ENCODE peak calls at places on chromosomes 16 and 17, in seven cellular contexts. I, U, J, A, L, Y and X are unnamed samples.

GRCh38 chr16:31157136-31157535 is 7.3 kb upstream of the PRSS36 start:
- DNase-seq in I (no peak), U (no peak), J (no peak), A (no peak), L (no peak), Y (no peak), X (no peak)

GRCh38 chr16:24577167-24577566 is 37.8 kb downstream of the RBBP6 start:
- DNase-seq in I (no peak), U (no peak), J (no peak), A (no peak), L (no peak), Y (no peak), X (no peak)

GRCh38 chr17:8412089-8412488 is 14.5 kb upstream of the RNF222 start:
- DNase-seq in I (no peak), U (no peak), J (no peak), A (no peak), L (no peak), Y (no peak), X (no peak)

GRCh38 chr16:67177743-67178699 is 5.7 kb downstream of the MATCAP1 start:
- DNase-seq in I (peak), U (peak), J (peak), A (peak), L (peak), Y (peak), X (peak)

GRCh38 chr16:77137045-77137444 is 53.9 kb upstream of the MON1B start:
- DNase-seq in I (no peak), U (no peak), J (no peak), A (no peak), L (no peak), Y (no peak), X (no peak)

GRCh38 chr17:4010754-4011153 is 46.5 kb upstream of the ATP2A3 start:
- DNase-seq in I (no peak), U (no peak), J (no peak), A (no peak), L (no peak), Y (no peak), X (no peak)

GRCh38 chr16:84700518-84701277 is 898 bp downstream of the USP10 start:
- DNase-seq in I (peak), U (peak), J (peak), A (peak), L (peak), Y (no peak), X (peak)

GRCh38 chr17:37516131-37516561 is 26.5 kb downstream of the DUSP14 start:
- DNase-seq in I (no peak), U (no peak), J (no peak), A (no peak), L (no peak), Y (no peak), X (no peak)

GRCh38 chr16:85423186-85423550 is 190.0 kb upstream of the GSE1 start:
- DNase-seq in I (no peak), U (no peak), J (no peak), A (no peak), L (no peak), Y (no peak), X (no peak)

GRCh38 chr17:65498831-65499230 is 62.6 kb downstream of the AXIN2 start:
- DNase-seq in I (peak), U (no peak), J (no peak), A (no peak), L (no peak), Y (no peak), X (no peak)

GRCh38 chr16:49639739-49640388 is 216.0 kb downstream of the ZNF423 start:
- DNase-seq in I (peak), U (peak), J (peak), A (no peak), L (no peak), Y (no peak), X (no peak)
- TF ChIP-seq EZH2phosphoT487 in I (no peak), U (no peak), J (no peak), A (no peak), L (no peak), Y (no peak), X (no peak)

GRCh38 chr17:61307905-61308886 is 91.4 kb upstream of the TBX2 start:
- DNase-seq in I (no peak), U (peak), J (no peak), A (peak), L (no peak), Y (no peak), X (no peak)
- H3K4me2 ChIP-seq in I (no peak), U (peak), J (peak), A (peak), L (no peak), Y (no peak), X (no peak)

DNA sequence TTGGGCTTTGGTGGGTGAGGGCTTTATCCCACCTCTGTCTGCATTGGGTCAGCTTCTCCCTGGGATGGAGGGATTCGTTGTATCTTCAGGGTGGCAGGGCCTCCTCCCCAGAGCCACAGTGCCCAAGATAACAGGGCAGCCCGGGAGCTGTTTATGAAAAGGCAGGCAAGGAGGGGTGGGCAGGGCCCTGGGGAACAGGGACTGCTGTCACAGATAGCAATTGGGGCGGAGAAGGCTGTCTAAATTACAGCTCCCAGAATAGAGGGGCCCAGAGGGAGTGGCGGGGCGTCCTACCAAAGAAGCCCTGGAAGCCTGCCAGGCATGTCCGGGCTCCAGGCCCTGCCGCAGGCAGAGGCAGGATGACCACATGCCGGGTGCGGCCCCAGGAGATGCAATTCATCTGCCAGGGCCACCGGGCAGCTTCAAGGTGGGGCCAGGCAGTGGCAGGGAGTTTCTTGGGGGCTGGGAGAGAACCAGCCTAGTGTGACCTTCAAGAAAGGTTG is 18.8 kb upstream of the PHOSPHO1 start:
- DNase-seq in I (no peak), U (no peak), J (no peak), A (peak), L (no peak), Y (no peak), X (no peak)
- H2AFZ ChIP-seq in I (no peak), U (no peak), J (no peak), A (peak), L (no peak), Y (peak), X (no peak)

DNA sequence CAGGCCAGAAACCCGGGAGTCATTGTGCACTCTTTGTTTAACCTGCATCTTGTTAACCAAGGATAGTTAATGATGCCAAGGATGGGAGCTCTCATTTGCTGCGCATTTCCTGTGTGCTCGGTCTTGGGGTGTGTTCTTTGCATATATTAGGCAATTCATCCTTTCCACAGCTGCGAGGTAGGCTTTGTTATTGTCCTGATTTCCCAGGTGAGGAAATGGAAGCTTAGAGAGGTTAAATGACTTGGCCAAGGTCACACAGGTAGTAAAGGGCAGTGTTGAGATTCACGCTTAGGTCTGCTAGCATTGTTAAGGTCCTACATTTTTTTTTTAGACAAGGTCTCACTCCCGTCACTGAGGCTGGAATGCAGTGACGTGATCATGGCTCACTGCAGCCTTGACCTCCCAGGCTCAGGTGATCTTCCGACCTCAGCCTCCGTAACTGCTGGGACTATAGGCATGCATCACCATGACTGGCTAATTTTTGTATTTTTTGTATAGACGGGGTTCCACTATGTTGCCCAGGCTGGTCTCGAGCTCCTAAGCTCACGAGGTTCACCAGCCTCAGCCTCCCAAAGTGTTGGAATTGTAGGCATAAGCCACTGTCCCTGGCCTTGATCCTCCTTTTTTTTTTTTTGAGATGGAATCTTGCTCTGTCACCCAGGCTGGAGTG is 5.0 kb upstream of the LRRC75A start:
- DNase-seq in I (no peak), U (peak), J (no peak), A (no peak), L (no peak), Y (no peak), X (no peak)
- TF ChIP-seq EZH2phosphoT487 in I (no peak), U (no peak), J (no peak), A (no peak), L (no peak), Y (no peak), X (no peak)

GRCh38 chr17:78892520-78892919 is 10.5 kb downstream of the CEP295NL start:
- DNase-seq in I (no peak), U (no peak), J (peak), A (no peak), L (no peak), Y (no peak), X (no peak)
- H3K4me2 ChIP-seq in I (no peak), U (no peak), J (no peak), A (no peak), L (peak), Y (no peak), X (no peak)

GRCh38 chr17:30600830-30601494 is 123.8 kb downstream of the GOSR1 start:
- DNase-seq in I (peak), U (peak), J (peak), A (peak), L (peak), Y (no peak), X (peak)

GRCh38 chr17:30605027-30605426 is 127.8 kb downstream of the GOSR1 start:
- DNase-seq in I (peak), U (peak), J (no peak), A (no peak), L (no peak), Y (no peak), X (no peak)

GRCh38 chr17:30599424-30600061 is 122.3 kb downstream of the GOSR1 start:
- DNase-seq in I (no peak), U (peak), J (no peak), A (no peak), L (peak), Y (no peak), X (peak)

GRCh38 chr17:30597776-30598288 is 120.6 kb downstream of the GOSR1 start:
- DNase-seq in I (no peak), U (no peak), J (no peak), A (no peak), L (no peak), Y (no peak), X (no peak)

DNA sequence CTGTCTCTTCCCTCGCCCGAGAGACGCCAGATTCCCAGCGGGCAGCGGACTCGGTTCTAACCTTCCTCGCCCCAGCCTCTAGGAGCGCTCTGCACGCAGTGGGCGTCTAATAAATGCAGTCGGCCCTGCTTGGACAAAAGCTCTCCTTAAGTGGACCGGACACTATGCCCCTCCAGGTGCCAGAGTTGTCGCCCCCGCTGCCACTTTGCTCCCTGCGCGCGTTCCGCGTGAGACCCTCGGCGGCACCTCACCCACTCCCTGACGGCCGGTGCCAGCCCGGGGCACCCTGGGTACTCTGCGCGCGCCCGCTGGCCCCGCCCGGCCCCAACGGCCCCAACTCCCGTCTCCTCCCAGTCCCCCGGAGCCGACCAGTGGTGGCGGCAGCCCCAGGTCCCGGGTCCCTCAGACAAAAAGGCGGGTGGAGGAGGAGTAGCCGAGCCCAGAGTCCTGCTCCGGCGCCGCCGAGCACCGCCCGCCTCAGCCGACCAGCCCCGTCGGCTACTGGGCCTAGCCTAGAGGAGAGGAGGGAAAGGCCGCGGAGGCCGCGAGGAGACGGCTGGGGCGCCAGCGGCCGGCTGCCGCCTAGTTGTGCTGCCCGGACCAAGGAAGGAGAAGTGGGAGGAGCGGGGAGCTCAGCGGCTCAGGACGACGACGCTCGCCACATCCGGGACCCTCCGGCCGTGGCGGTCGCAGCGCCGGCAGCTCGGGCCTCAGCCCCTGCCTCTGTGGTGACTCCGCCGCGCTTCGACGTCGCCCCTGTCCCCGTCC is 123.0 kb downstream of the GOSR1 start:
- DNase-seq in I (peak), U (peak), J (peak), A (peak), L (peak), Y (peak), X (peak)
- H2AFZ ChIP-seq in I (peak), U (peak), J (peak), A (peak), L (peak), Y (peak), X (peak)

GRCh38 chr16:86598607-86599318 is 20.4 kb downstream of the FOXL1 start:
- DNase-seq in I (no peak), U (no peak), J (no peak), A (no peak), L (no peak), Y (no peak), X (no peak)
- TF ChIP-seq EZH2phosphoT487 in I (no peak), U (no peak), J (no peak), A (no peak), L (no peak), Y (no peak), X (no peak)